ENCODE peak calls at places on chromosomes 12 and 14, in eight cellular contexts. X, D, N, W, M, F, E and J are unnamed samples.
A peak's percentile ranks its signal among the peaks of the same experiment; 100 is the strongest.

GRCh38 chr14:99672506-99673327 is 11.4 kb upstream of the CYP46A1 start:
- DNase-seq in X (no peak), D (no peak), N (no peak), W (no peak), M (no peak), F (no peak), E (no peak), J (no peak)

GRCh38 chr12:96033549-96034389 is 1.6 kb downstream of the LTA4H start:
- DNase-seq in X (no peak), D (no peak), N (no peak), W (no peak), M (no peak), F (no peak), E (peak; percentile 32), J (no peak)

GRCh38 chr14:99363616-99364290 is 91.8 kb upstream of the BCL11B start:
- DNase-seq in X (no peak), D (no peak), N (no peak), W (no peak), M (no peak), F (no peak), E (no peak), J (no peak)

GRCh38 chr12:10068634-10069033 is 30.2 kb downstream of the CLEC1A start:
- DNase-seq in X (no peak), D (no peak), N (no peak), W (no peak), M (no peak), F (no peak), E (no peak), J (no peak)

GRCh38 chr12:64456119-64456518 is 4.2 kb downstream of the TBK1 start:
- DNase-seq in X (no peak), D (no peak), N (no peak), W (no peak), M (no peak), F (no peak), E (no peak), J (no peak)

GRCh38 chr12:5511644-5512584 is 80.0 kb downstream of the NTF3 start:
- DNase-seq in X (no peak), D (peak; percentile 6), N (no peak), W (peak; percentile 27), M (peak; percentile 27), F (peak; percentile 79), E (peak; percentile 34), J (peak; percentile 5)

GRCh38 chr12:99024191-99024590 is 379.1 kb downstream of the APAF1 start:
- DNase-seq in X (no peak), D (peak; percentile 1), N (no peak), W (no peak), M (no peak), F (no peak), E (no peak), J (no peak)

GRCh38 chr14:32087173-32087861 is 10.2 kb downstream of the ARHGAP5 start:
- DNase-seq in X (no peak), D (peak; percentile 93), N (no peak), W (no peak), M (no peak), F (no peak), E (no peak), J (peak; percentile 33)

GRCh38 chr12:44217146-44217883 is 381.4 kb downstream of the TMEM117 start:
- DNase-seq in X (no peak), D (no peak), N (no peak), W (no peak), M (no peak), F (no peak), E (no peak), J (no peak)

GRCh38 chr14:30623412-30624131 is 1.5 kb downstream of the SCFD1 start:
- DNase-seq in X (no peak), D (no peak), N (no peak), W (no peak), M (no peak), F (no peak), E (no peak), J (no peak)

GRCh38 chr12:121214171-121214777 is 4.3 kb downstream of the P2RX4 start:
- DNase-seq in X (no peak), D (peak; percentile 61), N (no peak), W (peak; percentile 50), M (no peak), F (no peak), E (no peak), J (peak; percentile 34)

GRCh38 chr12:7129647-7130536 is at the start of gene CLSTN3:
- DNase-seq in X (peak; percentile 82), D (peak; percentile 79), N (peak; percentile 80), W (peak; percentile 57), M (peak; percentile 87), F (peak; percentile 88), E (peak; percentile 76), J (peak; percentile 76)

GRCh38 chr14:75428230-75429104 is 645 bp downstream of the JDP2 start:
- DNase-seq in X (no peak), D (peak; percentile 22), N (peak; percentile 76), W (no peak), M (peak; percentile 57), F (peak; percentile 53), E (peak; percentile 63), J (peak; percentile 20)

GRCh38 chr12:117857632-117858274 is 111.0 kb downstream of the KSR2 start:
- DNase-seq in X (no peak), D (peak; percentile 61), N (no peak), W (peak; percentile 10), M (no peak), F (no peak), E (peak; percentile 45), J (peak; percentile 43)

GRCh38 chr12:124573839-124574786 is 6.7 kb upstream of the NCOR2 start:
- DNase-seq in X (no peak), D (no peak), N (no peak), W (no peak), M (no peak), F (no peak), E (no peak), J (no peak)

GRCh38 chr12:65594373-65594772 is 229.9 kb upstream of the HMGA2 start:
- DNase-seq in X (no peak), D (no peak), N (no peak), W (no peak), M (no peak), F (no peak), E (no peak), J (no peak)

GRCh38 chr12:96063046-96063445 is 27.7 kb upstream of the LTA4H start:
- DNase-seq in X (no peak), D (peak; percentile 47), N (no peak), W (no peak), M (no peak), F (no peak), E (no peak), J (peak; percentile 40)

GRCh38 chr12:121712462-121713256 is at the start of gene TMEM120B:
- DNase-seq in X (peak; percentile 83), D (peak; percentile 71), N (peak; percentile 90), W (peak; percentile 76), M (peak; percentile 88), F (peak; percentile 86), E (peak; percentile 88), J (peak; percentile 63)

GRCh38 chr14:28901631-28902030 is 135.0 kb downstream of the FOXG1 start:
- DNase-seq in X (no peak), D (no peak), N (no peak), W (no peak), M (no peak), F (no peak), E (no peak), J (no peak)
- H3K4me3 ChIP-seq in X (no peak overlapping the region), D (no peak overlapping the region), N (no peak overlapping the region), W (no peak overlapping the region), M (no peak overlapping the region), F (no peak overlapping the region), E (no peak overlapping the region), J (no peak overlapping the region)

DNA sequence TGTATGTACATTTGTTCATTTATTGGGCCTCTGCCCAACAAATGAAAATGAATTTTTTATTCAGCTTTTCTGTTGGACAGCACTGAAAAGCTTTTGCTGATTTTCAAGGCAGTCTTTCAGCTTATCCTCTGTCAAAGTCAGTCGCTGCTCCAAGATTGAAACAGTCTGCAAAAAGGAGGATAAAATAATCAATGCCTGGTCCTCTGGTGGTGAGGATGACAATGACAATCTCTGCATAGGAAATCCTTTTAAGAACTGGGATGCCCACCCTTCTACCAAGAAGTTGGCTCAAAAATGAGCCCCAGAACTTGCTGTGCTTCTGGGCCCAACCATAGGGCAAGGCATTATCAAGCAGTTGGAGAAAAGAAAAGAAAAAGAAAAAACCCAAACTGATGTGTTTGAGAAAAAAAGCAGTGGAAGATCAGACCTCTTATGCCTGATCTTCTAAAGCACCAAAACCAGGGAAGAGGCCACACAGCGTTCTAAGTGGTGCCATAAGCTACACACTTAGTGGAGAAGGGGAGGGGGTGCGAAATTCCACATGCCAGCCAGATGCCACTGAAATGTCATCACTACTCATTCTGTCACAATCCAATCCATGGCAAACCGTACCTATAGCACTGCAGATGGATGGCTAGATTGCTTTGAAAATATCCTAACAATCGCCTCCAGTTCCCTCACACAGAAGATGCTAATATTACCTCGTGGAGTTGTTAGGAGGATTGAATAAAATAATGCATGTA is 69.0 kb upstream of the DUSP6 start:
- DNase-seq in X (no peak), D (no peak), N (no peak), W (no peak), M (no peak), F (no peak), E (no peak), J (no peak)
- TF ChIP-seq CTCF in X (peak; percentile 20), D (peak; percentile 13), N (no peak), W (no peak), M (no peak), F (no peak), E (no peak), J (peak; percentile 10)

DNA sequence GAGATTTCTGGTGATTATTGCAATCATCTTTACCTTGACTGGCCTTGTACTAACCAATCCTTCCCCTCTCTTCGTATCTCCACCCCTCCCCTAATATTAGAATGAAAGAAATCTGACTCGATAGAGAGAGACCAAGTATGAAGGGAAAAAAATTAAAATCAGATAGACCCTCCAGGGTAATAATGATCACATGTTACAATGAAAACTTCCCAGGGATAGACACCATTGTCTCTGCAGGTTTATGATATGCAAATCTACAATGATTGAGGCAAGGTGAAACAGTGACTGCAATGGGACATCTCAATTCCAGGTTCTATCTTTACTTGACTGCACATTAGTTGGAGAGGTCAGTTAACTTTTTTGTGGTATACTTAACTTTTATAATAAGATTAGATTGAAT is 1.5 kb upstream of the NFKBIA start:
- DNase-seq in X (no peak), D (no peak), N (no peak), W (no peak), M (no peak), F (no peak), E (no peak), J (no peak)
- H3K4me3 ChIP-seq in X (peak overlapping the region; percentile 99), D (no peak overlapping the region), N (peak overlapping the region; percentile 93), W (no peak overlapping the region), M (peak overlapping the region; percentile 98), F (peak overlapping the region; percentile 95), E (no peak overlapping the region), J (no peak overlapping the region)

GRCh38 chr12:3214508-3215365 is 137.6 kb downstream of the TSPAN9 start:
- DNase-seq in X (no peak), D (no peak), N (no peak), W (no peak), M (no peak), F (no peak), E (no peak), J (no peak)

GRCh38 chr12:3216097-3216496 is 138.9 kb downstream of the TSPAN9 start:
- DNase-seq in X (no peak), D (peak; percentile 18), N (no peak), W (no peak), M (no peak), F (no peak), E (no peak), J (no peak)

GRCh38 chr12:3213171-3213570 is 136.0 kb downstream of the TSPAN9 start:
- DNase-seq in X (no peak), D (no peak), N (no peak), W (no peak), M (no peak), F (no peak), E (no peak), J (no peak)

GRCh38 chr12:3215410-3215975 is 138.3 kb downstream of the TSPAN9 start:
- DNase-seq in X (no peak), D (no peak), N (no peak), W (no peak), M (no peak), F (no peak), E (no peak), J (no peak)

GRCh38 chr12:3213768-3214167 is 136.6 kb downstream of the TSPAN9 start:
- DNase-seq in X (no peak), D (no peak), N (no peak), W (no peak), M (no peak), F (no peak), E (no peak), J (no peak)
- TF ChIP-seq CTCF in X (no peak), D (no peak), N (no peak), W (no peak), M (no peak), F (no peak), E (no peak), J (no peak)